ENCODE peak calls at places on chromosomes 3 and 15, in nine cellular contexts. One of them, this sample, is unnamed.

GRCh38 chr3:172034786-172035685 is 4.3 kb upstream of the FNDC3B start:
- DNase-seq in MM.1S: peak
- DNase-seq in A549: no peak
- DNase-seq in heart left ventricle: no peak
- DNase-seq in heart right ventricle: no peak
- DNase-seq in B cell: peak
- DNase-seq in dorsolateral prefrontal cortex: no peak
- DNase-seq in mucosa of descending colon: no peak
- DNase-seq in brain microvascular endothelial cell: no peak
- DNase-seq in this sample: peak

GRCh38 chr3:114213262-114213668 is 24.1 kb downstream of the ZNF80 start:
- DNase-seq in heart left ventricle: no peak
- DNase-seq in B cell: no peak
- DNase-seq in dorsolateral prefrontal cortex: no peak
- DNase-seq in A549: no peak
- DNase-seq in brain microvascular endothelial cell: peak
- DNase-seq in MM.1S: no peak
- DNase-seq in mucosa of descending colon: no peak
- DNase-seq in heart right ventricle: no peak
- DNase-seq in this sample: peak

GRCh38 chr15:50256188-50257041 is 9.1 kb downstream of the HDC start:
- DNase-seq in mucosa of descending colon: no peak
- DNase-seq in B cell: no peak
- DNase-seq in brain microvascular endothelial cell: peak
- DNase-seq in A549: no peak
- DNase-seq in MM.1S: no peak
- DNase-seq in heart left ventricle: no peak
- DNase-seq in heart right ventricle: no peak
- DNase-seq in dorsolateral prefrontal cortex: no peak
- DNase-seq in this sample: peak

GRCh38 chr15:53323197-53323596 is 436.3 kb downstream of the WDR72 start:
- DNase-seq in brain microvascular endothelial cell: no peak
- DNase-seq in A549: no peak
- DNase-seq in dorsolateral prefrontal cortex: no peak
- DNase-seq in mucosa of descending colon: no peak
- DNase-seq in B cell: no peak
- DNase-seq in heart left ventricle: no peak
- DNase-seq in heart right ventricle: no peak
- DNase-seq in MM.1S: no peak
- DNase-seq in this sample: no peak

GRCh38 chr3:58724376-58724775 is 57.8 kb upstream of the FAM3D start:
- DNase-seq in brain microvascular endothelial cell: no peak
- DNase-seq in heart left ventricle: no peak
- DNase-seq in A549: no peak
- DNase-seq in MM.1S: no peak
- DNase-seq in B cell: no peak
- DNase-seq in dorsolateral prefrontal cortex: no peak
- DNase-seq in mucosa of descending colon: no peak
- DNase-seq in heart right ventricle: no peak
- DNase-seq in this sample: no peak

GRCh38 chr15:85407421-85408269 is 27.2 kb downstream of the AKAP13 start:
- DNase-seq in MM.1S: peak
- DNase-seq in heart right ventricle: no peak
- DNase-seq in B cell: peak
- DNase-seq in brain microvascular endothelial cell: peak
- DNase-seq in heart left ventricle: no peak
- DNase-seq in mucosa of descending colon: no peak
- DNase-seq in A549: peak
- DNase-seq in dorsolateral prefrontal cortex: no peak
- DNase-seq in this sample: peak

GRCh38 chr3:107928084-107928445 is 162.8 kb downstream of the CD47 start:
- DNase-seq in A549: peak
- DNase-seq in heart right ventricle: no peak
- DNase-seq in mucosa of descending colon: no peak
- DNase-seq in B cell: no peak
- DNase-seq in MM.1S: no peak
- DNase-seq in dorsolateral prefrontal cortex: peak
- DNase-seq in heart left ventricle: no peak
- DNase-seq in brain microvascular endothelial cell: peak
- DNase-seq in this sample: peak

GRCh38 chr3:112136959-112137693 is 4.1 kb upstream of the GCSAM start:
- DNase-seq in MM.1S: peak
- DNase-seq in A549: no peak
- DNase-seq in dorsolateral prefrontal cortex: no peak
- DNase-seq in heart right ventricle: no peak
- DNase-seq in heart left ventricle: no peak
- DNase-seq in brain microvascular endothelial cell: peak
- DNase-seq in B cell: peak
- DNase-seq in mucosa of descending colon: no peak
- DNase-seq in this sample: peak

GRCh38 chr15:80183886-80184285 is 31.1 kb downstream of the FAH start:
- DNase-seq in dorsolateral prefrontal cortex: no peak
- DNase-seq in mucosa of descending colon: no peak
- DNase-seq in brain microvascular endothelial cell: no peak
- DNase-seq in MM.1S: no peak
- DNase-seq in B cell: no peak
- DNase-seq in A549: no peak
- DNase-seq in heart right ventricle: no peak
- DNase-seq in heart left ventricle: no peak
- DNase-seq in this sample: no peak

GRCh38 chr3:24639061-24639460 is 144.4 kb upstream of the THRB start:
- DNase-seq in mucosa of descending colon: no peak
- DNase-seq in dorsolateral prefrontal cortex: no peak
- DNase-seq in heart right ventricle: no peak
- DNase-seq in B cell: no peak
- DNase-seq in A549: no peak
- DNase-seq in heart left ventricle: no peak
- DNase-seq in brain microvascular endothelial cell: no peak
- DNase-seq in MM.1S: no peak
- DNase-seq in this sample: no peak

GRCh38 chr3:24641628-24642027 is 147.0 kb upstream of the THRB start:
- DNase-seq in heart right ventricle: no peak
- DNase-seq in MM.1S: no peak
- DNase-seq in dorsolateral prefrontal cortex: no peak
- DNase-seq in mucosa of descending colon: no peak
- DNase-seq in A549: no peak
- DNase-seq in brain microvascular endothelial cell: no peak
- DNase-seq in B cell: no peak
- DNase-seq in heart left ventricle: no peak
- DNase-seq in this sample: no peak

GRCh38 chr3:24645047-24645446 is 150.4 kb upstream of the THRB start:
- DNase-seq in B cell: no peak
- DNase-seq in dorsolateral prefrontal cortex: no peak
- DNase-seq in mucosa of descending colon: no peak
- DNase-seq in brain microvascular endothelial cell: no peak
- DNase-seq in A549: no peak
- DNase-seq in heart right ventricle: no peak
- DNase-seq in MM.1S: no peak
- DNase-seq in heart left ventricle: no peak
- DNase-seq in this sample: no peak

GRCh38 chr3:24639640-24640329 is 145.1 kb upstream of the THRB start:
- DNase-seq in brain microvascular endothelial cell: no peak
- DNase-seq in B cell: no peak
- DNase-seq in MM.1S: no peak
- DNase-seq in heart right ventricle: no peak
- DNase-seq in dorsolateral prefrontal cortex: no peak
- DNase-seq in mucosa of descending colon: no peak
- DNase-seq in A549: no peak
- DNase-seq in heart left ventricle: no peak
- DNase-seq in this sample: no peak

GRCh38 chr3:24640330-24640877 is 145.8 kb upstream of the THRB start:
- DNase-seq in mucosa of descending colon: no peak
- DNase-seq in heart right ventricle: no peak
- DNase-seq in B cell: peak
- DNase-seq in A549: peak
- DNase-seq in heart left ventricle: no peak
- DNase-seq in brain microvascular endothelial cell: peak
- DNase-seq in MM.1S: no peak
- DNase-seq in dorsolateral prefrontal cortex: no peak
- DNase-seq in this sample: peak
- TF ChIP-seq CTCF in mucosa of descending colon: no peak
- TF ChIP-seq CTCF in heart right ventricle: peak
- TF ChIP-seq CTCF in B cell: peak
- TF ChIP-seq CTCF in A549: peak
- TF ChIP-seq CTCF in heart left ventricle: peak
- TF ChIP-seq CTCF in brain microvascular endothelial cell: peak
- TF ChIP-seq CTCF in MM.1S: peak
- TF ChIP-seq CTCF in dorsolateral prefrontal cortex: peak
- TF ChIP-seq CTCF in this sample: peak

GRCh38 chr3:33438871-33439270 is 1.3 kb downstream of the UBP1 start:
- DNase-seq in mucosa of descending colon: no peak
- DNase-seq in heart right ventricle: no peak
- DNase-seq in brain microvascular endothelial cell: no peak
- DNase-seq in heart left ventricle: no peak
- DNase-seq in dorsolateral prefrontal cortex: no peak
- DNase-seq in B cell: no peak
- DNase-seq in MM.1S: peak
- DNase-seq in A549: no peak
- DNase-seq in this sample: no peak

GRCh38 chr3:33440328-33440577 is at the start of gene UBP1:
- DNase-seq in mucosa of descending colon: peak
- DNase-seq in B cell: peak
- DNase-seq in A549: no peak
- DNase-seq in dorsolateral prefrontal cortex: no peak
- DNase-seq in MM.1S: no peak
- DNase-seq in heart right ventricle: peak
- DNase-seq in heart left ventricle: peak
- DNase-seq in brain microvascular endothelial cell: no peak
- DNase-seq in this sample: no peak

GRCh38 chr3:33440578-33441321 is 545 bp upstream of the UBP1 start:
- DNase-seq in brain microvascular endothelial cell: peak
- DNase-seq in dorsolateral prefrontal cortex: peak
- DNase-seq in A549: peak
- DNase-seq in B cell: peak
- DNase-seq in MM.1S: peak
- DNase-seq in mucosa of descending colon: peak
- DNase-seq in heart right ventricle: peak
- DNase-seq in heart left ventricle: peak
- DNase-seq in this sample: peak

GRCh38 chr3:33438284-33438668 is 1.9 kb downstream of the UBP1 start:
- DNase-seq in A549: no peak
- DNase-seq in heart left ventricle: no peak
- DNase-seq in brain microvascular endothelial cell: no peak
- DNase-seq in mucosa of descending colon: no peak
- DNase-seq in B cell: peak
- DNase-seq in heart right ventricle: no peak
- DNase-seq in MM.1S: peak
- DNase-seq in dorsolateral prefrontal cortex: no peak
- DNase-seq in this sample: peak

DNA sequence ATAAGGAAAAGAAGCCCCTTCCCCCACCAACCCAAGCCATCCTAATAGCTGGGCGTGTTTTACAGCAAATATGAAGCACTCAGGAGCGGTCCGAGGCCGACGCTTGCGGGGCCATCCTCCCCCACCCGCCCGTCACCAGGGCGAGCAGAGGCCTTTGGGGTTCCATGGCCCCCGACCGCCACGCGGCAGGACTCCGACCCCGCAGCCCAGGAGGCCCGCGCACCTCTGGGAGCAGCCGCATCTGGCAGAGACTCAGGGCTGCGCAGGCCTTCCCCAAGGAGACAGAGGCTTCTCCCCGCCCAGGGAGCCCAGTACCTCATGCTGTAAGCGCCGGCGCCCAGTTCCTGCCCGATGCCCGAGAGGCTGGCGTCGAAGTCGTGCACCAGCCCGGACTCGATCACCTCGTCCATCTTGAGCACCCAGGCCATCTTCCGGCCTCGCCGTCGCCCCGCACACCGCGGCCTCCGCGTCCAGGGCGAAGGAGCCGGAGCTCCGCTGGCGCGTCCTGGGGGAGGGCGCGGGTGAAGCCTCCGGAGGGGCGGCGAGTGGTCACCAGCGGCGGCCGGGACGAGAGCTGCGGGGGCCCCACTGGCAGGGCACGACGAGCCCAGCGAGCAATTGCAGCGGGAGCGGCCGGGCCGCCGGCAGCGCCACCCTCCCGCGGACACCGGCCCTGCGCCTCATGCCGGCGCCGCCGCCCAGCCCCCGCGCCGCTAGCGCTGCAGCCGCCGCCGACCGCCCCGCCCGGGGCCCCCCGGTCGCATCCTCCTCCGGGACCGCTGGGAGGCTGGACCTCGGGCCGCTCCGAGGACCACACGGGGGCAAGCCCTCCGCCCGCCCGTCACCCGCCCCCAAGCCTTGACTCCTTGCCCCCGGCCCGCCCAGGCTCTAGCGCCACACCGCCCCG is 531 bp downstream of the UBP1 start:
- DNase-seq in brain microvascular endothelial cell: peak
- DNase-seq in B cell: peak
- DNase-seq in mucosa of descending colon: peak
- DNase-seq in heart left ventricle: peak
- DNase-seq in A549: peak
- DNase-seq in dorsolateral prefrontal cortex: peak
- DNase-seq in heart right ventricle: peak
- DNase-seq in MM.1S: peak
- DNase-seq in this sample: peak
- TF ChIP-seq CTCF in brain microvascular endothelial cell: peak
- TF ChIP-seq CTCF in B cell: no peak
- TF ChIP-seq CTCF in mucosa of descending colon: peak
- TF ChIP-seq CTCF in heart left ventricle: peak
- TF ChIP-seq CTCF in A549: peak
- TF ChIP-seq CTCF in dorsolateral prefrontal cortex: no peak
- TF ChIP-seq CTCF in heart right ventricle: no peak
- TF ChIP-seq CTCF in MM.1S: no peak
- TF ChIP-seq CTCF in this sample: peak

GRCh38 chr3:141793476-141794260 is 30.5 kb downstream of the GRK7 start:
- DNase-seq in heart left ventricle: no peak
- DNase-seq in mucosa of descending colon: no peak
- DNase-seq in dorsolateral prefrontal cortex: no peak
- DNase-seq in MM.1S: no peak
- DNase-seq in heart right ventricle: no peak
- DNase-seq in B cell: no peak
- DNase-seq in brain microvascular endothelial cell: no peak
- DNase-seq in A549: no peak
- DNase-seq in this sample: no peak
- TF ChIP-seq CTCF in heart left ventricle: no peak
- TF ChIP-seq CTCF in mucosa of descending colon: no peak
- TF ChIP-seq CTCF in dorsolateral prefrontal cortex: no peak
- TF ChIP-seq CTCF in MM.1S: no peak
- TF ChIP-seq CTCF in heart right ventricle: no peak
- TF ChIP-seq CTCF in B cell: no peak
- TF ChIP-seq CTCF in brain microvascular endothelial cell: peak
- TF ChIP-seq CTCF in A549: no peak
- TF ChIP-seq CTCF in this sample: no peak

DNA sequence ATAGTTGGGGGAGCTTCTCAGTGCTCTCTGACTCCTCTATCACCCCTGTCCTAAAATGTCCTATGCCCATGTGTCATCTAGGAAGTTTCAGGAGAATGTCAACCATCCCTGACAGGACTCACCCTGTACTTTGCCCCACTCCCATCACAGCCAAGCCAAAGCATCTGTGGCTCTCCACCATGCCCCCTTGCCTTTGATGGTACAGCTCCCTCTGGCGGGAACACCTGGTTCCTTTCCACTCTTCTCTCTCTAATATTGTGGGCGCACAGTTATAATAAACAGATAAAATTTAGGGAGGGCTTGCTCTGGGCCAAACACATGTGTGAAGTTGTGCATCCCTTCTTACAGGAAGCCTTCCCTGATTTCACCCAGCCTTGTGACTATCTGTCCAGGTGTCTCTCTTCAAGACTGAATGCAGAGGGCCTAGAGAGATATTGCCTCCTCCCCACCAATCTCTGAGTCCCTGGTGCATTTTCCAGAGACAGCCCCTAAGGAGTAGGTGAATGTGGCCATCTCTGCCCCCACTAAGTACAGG is 62.8 kb downstream of the ISG20 start:
- DNase-seq in heart left ventricle: no peak
- DNase-seq in A549: peak
- DNase-seq in dorsolateral prefrontal cortex: no peak
- DNase-seq in mucosa of descending colon: no peak
- DNase-seq in MM.1S: peak
- DNase-seq in brain microvascular endothelial cell: no peak
- DNase-seq in heart right ventricle: no peak
- DNase-seq in B cell: peak
- DNase-seq in this sample: no peak
- TF ChIP-seq CTCF in heart left ventricle: no peak
- TF ChIP-seq CTCF in A549: peak
- TF ChIP-seq CTCF in dorsolateral prefrontal cortex: no peak
- TF ChIP-seq CTCF in mucosa of descending colon: no peak
- TF ChIP-seq CTCF in MM.1S: peak
- TF ChIP-seq CTCF in brain microvascular endothelial cell: peak
- TF ChIP-seq CTCF in heart right ventricle: no peak
- TF ChIP-seq CTCF in B cell: peak
- TF ChIP-seq CTCF in this sample: peak